ENCODE peak calls at places on chromosomes 3 and 15, in six cellular contexts. Y is NCI-H2171; L is activated CD4-positive, alpha-beta T cell treated with anti-CD3 and anti-CD28 coated beads, Interleukin-2, amount 10 ng/mL, durations not matched to agents 7 days and 5 days; T is DMS 273 treated with DMSO at 0.1 percent for 48 hours; S is cardiac muscle cell; P is NCI-H69. E is an unnamed sample.

GRCh38 chr3:40505599-40506462 is at the start of gene ZNF620:
- DNase-seq in L (peak), Y (peak), T (peak), P (peak), S (peak), E (peak)

GRCh38 chr3:33884204-33884561 is 85.8 kb downstream of the PDCD6IP start:
- DNase-seq in P (peak), Y (no peak), L (no peak), S (peak), T (no peak), E (peak)

GRCh38 chr3:36166477-36166876 is 213.8 kb upstream of the STAC start:
- DNase-seq in L (no peak), Y (no peak), P (no peak), S (no peak), T (no peak), E (no peak)

GRCh38 chr3:31959951-31960792 is 20.9 kb downstream of the OSBPL10 start:
- DNase-seq in Y (peak), T (no peak), L (no peak), S (peak), P (peak), E (no peak)

GRCh38 chr15:88023956-88024355 is 232.6 kb downstream of the NTRK3 start:
- DNase-seq in L (no peak), T (no peak), P (no peak), S (no peak), Y (no peak), E (no peak)

GRCh38 chr3:71066849-71067261 is 516.7 kb downstream of the FOXP1 start:
- DNase-seq in P (peak), Y (no peak), T (no peak), S (peak), L (peak), E (no peak)

GRCh38 chr15:73324496-73325170 is 44.1 kb downstream of the HCN4 start:
- DNase-seq in L (no peak), S (no peak), Y (no peak), T (no peak), P (no peak), E (no peak)

GRCh38 chr15:90583471-90584252 is 53.9 kb downstream of the CRTC3 start:
- DNase-seq in T (no peak), L (no peak), Y (no peak), P (peak), S (no peak), E (no peak)

GRCh38 chr3:105040026-105040622 is 326.6 kb upstream of the ALCAM start:
- DNase-seq in Y (no peak), T (no peak), S (peak), L (no peak), P (no peak), E (no peak)

GRCh38 chr3:98556164-98557130 is 24.7 kb downstream of the GPR15 start:
- DNase-seq in T (no peak), S (no peak), L (peak), P (no peak), Y (no peak), E (no peak)

GRCh38 chr3:112303811-112304325 is 9.9 kb upstream of the SLC9C1 start:
- DNase-seq in S (peak), L (peak), Y (no peak), T (no peak), P (peak), E (no peak)

GRCh38 chr3:108044699-108045098 is 46.1 kb downstream of the CD47 start:
- DNase-seq in L (no peak), P (no peak), Y (no peak), T (no peak), S (no peak), E (no peak)

GRCh38 chr3:143158549-143158988 is 39.0 kb downstream of the CHST2 start:
- DNase-seq in T (no peak), P (peak), L (no peak), S (peak), Y (no peak), E (no peak)

GRCh38 chr3:110343376-110343775 is 728.2 kb upstream of the NECTIN3 start:
- DNase-seq in T (no peak), S (peak), L (no peak), Y (no peak), P (no peak), E (no peak)

GRCh38 chr3:120364821-120365220 is 15.7 kb upstream of the LRRC58 start:
- DNase-seq in P (no peak), T (no peak), L (no peak), Y (no peak), S (peak), E (no peak)

GRCh38 chr3:82506204-82506603 is 744.8 kb upstream of the GBE1 start:
- DNase-seq in P (no peak), L (no peak), Y (no peak), S (no peak), T (no peak), E (no peak)

GRCh38 chr3:129824926-129825541 is 68.5 kb downstream of the TMCC1 start:
- DNase-seq in P (peak), T (peak), S (peak), Y (peak), L (peak), E (no peak)

GRCh38 chr3:24498391-24498790 is 3.7 kb upstream of the THRB start:
- DNase-seq in Y (no peak), S (no peak), T (no peak), L (no peak), P (no peak), E (no peak)

GRCh38 chr3:133934073-133934970 is 38.6 kb upstream of the RAB6B start:
- DNase-seq in P (no peak), S (no peak), L (no peak), T (no peak), Y (no peak), E (no peak)

GRCh38 chr15:91866971-91867372 is 13.5 kb downstream of the SLCO3A1 start:
- DNase-seq in P (no peak), L (no peak), S (peak), Y (peak), T (peak), E (no peak)

GRCh38 chr3:2514031-2514430 is 415.4 kb downstream of the CNTN4 start:
- DNase-seq in P (no peak), Y (no peak), T (no peak), L (no peak), S (no peak), E (no peak)

GRCh38 chr3:57559526-57559925 is 3.5 kb downstream of the PDE12 start:
- DNase-seq in Y (no peak), T (no peak), P (no peak), L (no peak), S (peak), E (no peak)

GRCh38 chr3:115806501-115806900 is 183.2 kb downstream of the GAP43 start:
- DNase-seq in P (no peak), S (peak), L (no peak), Y (no peak), T (no peak), E (no peak)

GRCh38 chr3:138877246-138877645 is 42.5 kb upstream of the PIK3CB start:
- DNase-seq in L (no peak), S (no peak), T (no peak), Y (no peak), P (no peak), E (no peak)

GRCh38 chr3:187286467-187287059 is 5.0 kb downstream of the MASP1 start:
- DNase-seq in Y (no peak), P (no peak), S (peak), L (no peak), T (no peak), E (no peak)

GRCh38 chr3:16249336-16249735 is 15.4 kb downstream of the DPH3 start:
- DNase-seq in L (peak), S (peak), Y (no peak), P (peak), T (no peak), E (no peak)

GRCh38 chr3:171994646-171995441 is 44.5 kb upstream of the FNDC3B start:
- DNase-seq in T (no peak), S (peak), Y (no peak), P (no peak), L (no peak), E (no peak)

GRCh38 chr3:38102073-38102844 is 34.7 kb downstream of the ACAA1 start:
- DNase-seq in Y (no peak), L (no peak), P (no peak), S (no peak), T (no peak), E (no peak)

GRCh38 chr15:57560976-57561711 is 30.6 kb upstream of the MYZAP start:
- DNase-seq in P (peak), Y (peak), S (peak), T (peak), L (peak), E (peak)

GRCh38 chr3:169260296-169260695 is 403.2 kb downstream of the MECOM start:
- DNase-seq in S (peak), P (peak), Y (peak), T (peak), L (no peak), E (no peak)

GRCh38 chr15:62454567-62455172 is 289.6 kb upstream of the C2CD4B start:
- DNase-seq in T (no peak), P (no peak), L (no peak), Y (no peak), S (no peak), E (no peak)

GRCh38 chr15:66698318-66698961 is 3.6 kb upstream of the SMAD6 start:
- DNase-seq in L (no peak), S (peak), T (no peak), Y (peak), P (peak), E (no peak)

GRCh38 chr15:58518626-58519025 is 86.8 kb downstream of the LIPC start:
- DNase-seq in L (peak), T (no peak), S (no peak), Y (no peak), P (no peak), E (no peak)